ENCODE peak calls at places on chromosomes 6 and 20, in ten cellular contexts. One of them, this sample, is unnamed.
A peak's percentile ranks its signal among the peaks of the same experiment; 100 is the strongest.

GRCh38 chr20:58094160-58094559 is 134.3 kb downstream of the ANKRD60 start:
- ATAC-seq in right lobe of liver: no peak
- ATAC-seq in PC-3: no peak
- ATAC-seq in GM12878: no peak
- ATAC-seq in left lobe of liver: no peak
- ATAC-seq in CD8-positive, alpha-beta T cell: no peak
- ATAC-seq in Right ventricle myocardium superior: no peak
- ATAC-seq in aorta: no peak
- ATAC-seq in naive thymus-derived CD8-positive, alpha-beta T cell: no peak
- ATAC-seq in left cardiac atrium: no peak
- ATAC-seq in this sample: no peak

GRCh38 chr6:45591306-45591705 is 213.6 kb upstream of the SUPT3H start:
- ATAC-seq in right lobe of liver: no peak
- ATAC-seq in PC-3: no peak
- ATAC-seq in GM12878: no peak
- ATAC-seq in left lobe of liver: no peak
- ATAC-seq in CD8-positive, alpha-beta T cell: no peak
- ATAC-seq in Right ventricle myocardium superior: no peak
- ATAC-seq in aorta: no peak
- ATAC-seq in naive thymus-derived CD8-positive, alpha-beta T cell: no peak
- ATAC-seq in left cardiac atrium: no peak
- ATAC-seq in this sample: no peak

GRCh38 chr6:83633149-83633548 is 75.8 kb downstream of the SNAP91 start:
- ATAC-seq in right lobe of liver: no peak
- ATAC-seq in PC-3: no peak
- ATAC-seq in GM12878: peak; percentile 52
- ATAC-seq in left lobe of liver: no peak
- ATAC-seq in CD8-positive, alpha-beta T cell: no peak
- ATAC-seq in Right ventricle myocardium superior: no peak
- ATAC-seq in aorta: no peak
- ATAC-seq in naive thymus-derived CD8-positive, alpha-beta T cell: no peak
- ATAC-seq in left cardiac atrium: no peak
- ATAC-seq in this sample: no peak

GRCh38 chr6:19833947-19834346 is 3.2 kb upstream of the ID4 start:
- ATAC-seq in right lobe of liver: no peak
- ATAC-seq in PC-3: no peak
- ATAC-seq in GM12878: no peak
- ATAC-seq in left lobe of liver: no peak
- ATAC-seq in CD8-positive, alpha-beta T cell: no peak
- ATAC-seq in Right ventricle myocardium superior: no peak
- ATAC-seq in aorta: no peak
- ATAC-seq in naive thymus-derived CD8-positive, alpha-beta T cell: no peak
- ATAC-seq in left cardiac atrium: no peak
- ATAC-seq in this sample: no peak

GRCh38 chr6:22306741-22307466 is 10.1 kb upstream of the PRL start:
- ATAC-seq in right lobe of liver: no peak
- ATAC-seq in PC-3: no peak
- ATAC-seq in GM12878: no peak
- ATAC-seq in left lobe of liver: no peak
- ATAC-seq in CD8-positive, alpha-beta T cell: no peak
- ATAC-seq in Right ventricle myocardium superior: no peak
- ATAC-seq in aorta: no peak
- ATAC-seq in naive thymus-derived CD8-positive, alpha-beta T cell: no peak
- ATAC-seq in left cardiac atrium: no peak
- ATAC-seq in this sample: no peak

GRCh38 chr6:35371494-35372262 is 29.3 kb downstream of the PPARD start:
- ATAC-seq in right lobe of liver: peak; percentile 79
- ATAC-seq in PC-3: no peak
- ATAC-seq in GM12878: no peak
- ATAC-seq in left lobe of liver: peak; percentile 88
- ATAC-seq in CD8-positive, alpha-beta T cell: no peak
- ATAC-seq in Right ventricle myocardium superior: no peak
- ATAC-seq in aorta: no peak
- ATAC-seq in naive thymus-derived CD8-positive, alpha-beta T cell: no peak
- ATAC-seq in left cardiac atrium: no peak
- ATAC-seq in this sample: no peak

GRCh38 chr20:52494244-52494643 is 302.7 kb upstream of the ZFP64 start:
- ATAC-seq in right lobe of liver: no peak
- ATAC-seq in PC-3: no peak
- ATAC-seq in GM12878: no peak
- ATAC-seq in left lobe of liver: no peak
- ATAC-seq in CD8-positive, alpha-beta T cell: peak; percentile 77
- ATAC-seq in Right ventricle myocardium superior: peak; percentile 18
- ATAC-seq in aorta: no peak
- ATAC-seq in naive thymus-derived CD8-positive, alpha-beta T cell: peak; percentile 77
- ATAC-seq in left cardiac atrium: no peak
- ATAC-seq in this sample: no peak

GRCh38 chr20:55514498-55514897 is 490.8 kb downstream of the CBLN4 start:
- ATAC-seq in right lobe of liver: no peak
- ATAC-seq in PC-3: no peak
- ATAC-seq in GM12878: no peak
- ATAC-seq in left lobe of liver: no peak
- ATAC-seq in CD8-positive, alpha-beta T cell: no peak
- ATAC-seq in Right ventricle myocardium superior: no peak
- ATAC-seq in aorta: no peak
- ATAC-seq in naive thymus-derived CD8-positive, alpha-beta T cell: no peak
- ATAC-seq in left cardiac atrium: no peak
- ATAC-seq in this sample: no peak

GRCh38 chr6:8758412-8758811 is 323.1 kb upstream of the SLC35B3 start:
- ATAC-seq in right lobe of liver: no peak
- ATAC-seq in PC-3: no peak
- ATAC-seq in GM12878: peak; percentile 27
- ATAC-seq in left lobe of liver: no peak
- ATAC-seq in CD8-positive, alpha-beta T cell: no peak
- ATAC-seq in Right ventricle myocardium superior: no peak
- ATAC-seq in aorta: no peak
- ATAC-seq in naive thymus-derived CD8-positive, alpha-beta T cell: no peak
- ATAC-seq in left cardiac atrium: no peak
- ATAC-seq in this sample: no peak

GRCh38 chr6:36848658-36849441 is 9.6 kb upstream of the CPNE5 start:
- ATAC-seq in right lobe of liver: peak; percentile 22
- ATAC-seq in PC-3: no peak
- ATAC-seq in GM12878: no peak
- ATAC-seq in left lobe of liver: no peak
- ATAC-seq in CD8-positive, alpha-beta T cell: no peak
- ATAC-seq in Right ventricle myocardium superior: peak; percentile 68
- ATAC-seq in aorta: no peak
- ATAC-seq in naive thymus-derived CD8-positive, alpha-beta T cell: no peak
- ATAC-seq in left cardiac atrium: peak; percentile 59
- ATAC-seq in this sample: no peak

GRCh38 chr6:151118453-151119123 is 121.2 kb upstream of the AKAP12 start:
- ATAC-seq in right lobe of liver: peak; percentile 91
- ATAC-seq in PC-3: no peak
- ATAC-seq in GM12878: no peak
- ATAC-seq in left lobe of liver: peak; percentile 93
- ATAC-seq in CD8-positive, alpha-beta T cell: no peak
- ATAC-seq in Right ventricle myocardium superior: no peak
- ATAC-seq in aorta: no peak
- ATAC-seq in naive thymus-derived CD8-positive, alpha-beta T cell: no peak
- ATAC-seq in left cardiac atrium: no peak
- ATAC-seq in this sample: no peak

GRCh38 chr6:36914227-36914794 is 28.6 kb downstream of the C6orf89 start:
- ATAC-seq in right lobe of liver: peak; percentile 99
- ATAC-seq in PC-3: peak; percentile 73
- ATAC-seq in GM12878: no peak
- ATAC-seq in left lobe of liver: peak; percentile 100
- ATAC-seq in CD8-positive, alpha-beta T cell: no peak
- ATAC-seq in Right ventricle myocardium superior: no peak
- ATAC-seq in aorta: no peak
- ATAC-seq in naive thymus-derived CD8-positive, alpha-beta T cell: no peak
- ATAC-seq in left cardiac atrium: no peak
- ATAC-seq in this sample: no peak

GRCh38 chr6:31652925-31653724 is 664 bp upstream of the BAG6 start:
- ATAC-seq in right lobe of liver: peak; percentile 74
- ATAC-seq in PC-3: peak; percentile 66
- ATAC-seq in GM12878: peak; percentile 84
- ATAC-seq in left lobe of liver: peak; percentile 69
- ATAC-seq in CD8-positive, alpha-beta T cell: peak; percentile 70
- ATAC-seq in Right ventricle myocardium superior: peak; percentile 84
- ATAC-seq in aorta: peak; percentile 90
- ATAC-seq in naive thymus-derived CD8-positive, alpha-beta T cell: peak; percentile 74
- ATAC-seq in left cardiac atrium: peak; percentile 80
- ATAC-seq in this sample: peak; percentile 80

GRCh38 chr6:35856250-35856649 is 51.1 kb downstream of the LHFPL5 start:
- ATAC-seq in right lobe of liver: no peak
- ATAC-seq in PC-3: no peak
- ATAC-seq in GM12878: no peak
- ATAC-seq in left lobe of liver: no peak
- ATAC-seq in CD8-positive, alpha-beta T cell: no peak
- ATAC-seq in Right ventricle myocardium superior: no peak
- ATAC-seq in aorta: no peak
- ATAC-seq in naive thymus-derived CD8-positive, alpha-beta T cell: no peak
- ATAC-seq in left cardiac atrium: no peak
- ATAC-seq in this sample: no peak

GRCh38 chr20:28562510-28562898 is 2695.0 kb upstream of the DEFB115 start:
- ATAC-seq in right lobe of liver: no peak
- ATAC-seq in PC-3: no peak
- ATAC-seq in GM12878: no peak
- ATAC-seq in left lobe of liver: no peak
- ATAC-seq in CD8-positive, alpha-beta T cell: no peak
- ATAC-seq in Right ventricle myocardium superior: no peak
- ATAC-seq in aorta: no peak
- ATAC-seq in naive thymus-derived CD8-positive, alpha-beta T cell: no peak
- ATAC-seq in left cardiac atrium: no peak
- ATAC-seq in this sample: no peak

GRCh38 chr20:62466806-62467537 is 8.8 kb downstream of the GATA5 start:
- ATAC-seq in right lobe of liver: no peak
- ATAC-seq in PC-3: peak; percentile 26
- ATAC-seq in GM12878: no peak
- ATAC-seq in left lobe of liver: no peak
- ATAC-seq in CD8-positive, alpha-beta T cell: no peak
- ATAC-seq in Right ventricle myocardium superior: no peak
- ATAC-seq in aorta: no peak
- ATAC-seq in naive thymus-derived CD8-positive, alpha-beta T cell: no peak
- ATAC-seq in left cardiac atrium: no peak
- ATAC-seq in this sample: no peak

This sample was measured in gastroesophageal sphincter.